ENCODE peak calls at places on chromosomes 3 and 15, in nine cellular contexts. M is left ventricle myocardium inferior, S is left lung, U is keratinocyte, J is IMR-90, B is heart right ventricle, D is body of pancreas, K is endodermal cell, F is DND-41. Z is an unnamed sample.
A peak's percentile ranks its signal among the peaks of the same experiment; 100 is the strongest.

GRCh38 chr15:88090406-88091085 is 166.0 kb downstream of the NTRK3 start:
- DNase-seq in M (no peak), S (no peak), U (no peak), J (no peak), B (peak; percentile 17), D (no peak), K (peak; percentile 61), F (no peak), Z (no peak)

GRCh38 chr15:63601727-63602185 is 4.6 kb downstream of the FBXL22 start:
- DNase-seq in M (no peak), S (no peak), U (no peak), J (no peak), B (no peak), D (peak; percentile 53), K (no peak), F (no peak), Z (no peak)

GRCh38 chr3:188516515-188516914 is 362.6 kb downstream of the LPP start:
- DNase-seq in M (no peak), S (no peak), U (no peak), J (no peak), B (no peak), D (no peak), K (no peak), F (no peak), Z (no peak)

GRCh38 chr15:79046691-79047404 is 43.7 kb downstream of the RASGRF1 start:
- DNase-seq in M (no peak), S (no peak), U (no peak), J (no peak), B (no peak), D (no peak), K (no peak), F (no peak), Z (no peak)

GRCh38 chr15:92810418-92811138 is 89.5 kb upstream of the CHD2 start:
- DNase-seq in M (peak; percentile 83), S (no peak), U (no peak), J (peak; percentile 78), B (peak; percentile 72), D (peak; percentile 84), K (peak; percentile 61), F (no peak), Z (no peak)

GRCh38 chr3:56785499-56785898 is 16.2 kb downstream of the ARHGEF3 start:
- DNase-seq in M (no peak), S (no peak), U (no peak), J (no peak), B (no peak), D (no peak), K (no peak), F (no peak), Z (no peak)

GRCh38 chr3:26845194-26845593 is 222.6 kb downstream of the LRRC3B start:
- DNase-seq in M (no peak), S (no peak), U (no peak), J (no peak), B (no peak), D (no peak), K (no peak), F (no peak), Z (no peak)

GRCh38 chr15:42157981-42158765 is 1.7 kb upstream of the PLA2G4F start:
- DNase-seq in M (no peak), S (no peak), U (no peak), J (peak; percentile 80), B (no peak), D (no peak), K (no peak), F (no peak), Z (no peak)

GRCh38 chr3:42009456-42009855 is 47.6 kb upstream of the ULK4 start:
- DNase-seq in M (no peak), S (no peak), U (no peak), J (no peak), B (no peak), D (no peak), K (no peak), F (no peak), Z (no peak)

GRCh38 chr3:119630562-119631329 is 29.6 kb downstream of the POPDC2 start:
- DNase-seq in M (no peak), S (no peak), U (no peak), J (peak; percentile 83), B (no peak), D (no peak), K (no peak), F (no peak), Z (no peak)

GRCh38 chr3:143091438-143091837 is 28.1 kb upstream of the CHST2 start:
- DNase-seq in M (no peak), S (no peak), U (no peak), J (no peak), B (no peak), D (no peak), K (no peak), F (no peak), Z (no peak)

GRCh38 chr3:123749716-123750115 is 134.4 kb downstream of the MYLK start:
- DNase-seq in M (no peak), S (no peak), U (no peak), J (peak; percentile 95), B (no peak), D (no peak), K (no peak), F (no peak), Z (no peak)

GRCh38 chr3:53104762-53105161 is 25.5 kb downstream of the RFT1 start:
- DNase-seq in M (no peak), S (no peak), U (no peak), J (no peak), B (no peak), D (no peak), K (no peak), F (no peak), Z (no peak)

GRCh38 chr3:32820430-32820829 is 2.6 kb downstream of the TRIM71 start:
- DNase-seq in M (no peak), S (no peak), U (no peak), J (no peak), B (no peak), D (no peak), K (no peak), F (no peak), Z (no peak)

GRCh38 chr3:32818431-32819085 is 761 bp downstream of the TRIM71 start:
- DNase-seq in M (no peak), S (peak; percentile 82), U (no peak), J (no peak), B (no peak), D (no peak), K (peak; percentile 60), F (no peak), Z (no peak)

GRCh38 chr3:32817561-32818430 is at the start of gene TRIM71:
- DNase-seq in M (no peak), S (peak; percentile 81), U (no peak), J (no peak), B (no peak), D (no peak), K (peak; percentile 70), F (no peak), Z (no peak)

GRCh38 chr3:32819581-32820348 is 2.0 kb downstream of the TRIM71 start:
- DNase-seq in M (no peak), S (no peak), U (no peak), J (no peak), B (no peak), D (no peak), K (peak; percentile 69), F (no peak), Z (no peak)

GRCh38 chr3:32819086-32819450 is 1.3 kb downstream of the TRIM71 start:
- DNase-seq in M (no peak), S (no peak), U (no peak), J (no peak), B (no peak), D (no peak), K (no peak), F (no peak), Z (no peak)
- H3K27ac ChIP-seq in M (no peak overlapping the region), S (no peak overlapping the region), U (no peak overlapping the region), J (no peak overlapping the region), B (no peak overlapping the region), D (no peak overlapping the region), K (no peak overlapping the region), F (no peak overlapping the region), Z (no peak overlapping the region)

GRCh38 chr15:73964736-73965093 is 27.4 kb downstream of the STOML1 start:
- DNase-seq in M (peak; percentile 84), S (peak; percentile 92), U (no peak), J (peak; percentile 72), B (peak; percentile 87), D (peak; percentile 77), K (peak; percentile 99), F (peak; percentile 87), Z (no peak)
- H3K4me3 ChIP-seq in M (no peak overlapping the region), S (no peak overlapping the region), U (peak overlapping the region; percentile 33), J (no peak overlapping the region), B (no peak overlapping the region), D (no peak overlapping the region), K (no peak overlapping the region), F (peak overlapping the region; percentile 44), Z (peak overlapping the region; percentile 47)

DNA sequence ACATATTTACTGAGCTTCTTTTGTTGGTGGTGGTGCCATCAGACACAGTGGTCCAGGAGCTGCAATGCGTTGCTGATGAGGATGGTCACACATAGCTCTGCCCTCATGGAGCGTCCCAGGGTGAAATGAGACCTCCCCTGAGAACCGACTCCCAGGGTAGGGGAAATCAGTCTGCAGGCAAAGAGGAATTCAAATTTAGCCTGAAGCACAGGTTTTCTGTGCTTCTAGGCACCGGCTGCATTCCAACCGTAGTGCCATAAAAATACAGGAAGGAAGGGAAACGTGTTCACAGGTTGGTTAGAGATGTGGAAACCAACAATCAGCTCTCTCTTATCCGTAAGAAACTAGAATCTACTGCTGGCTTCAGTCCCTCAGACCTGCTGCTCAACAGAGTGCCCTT is 19.2 kb downstream of the SMAD3 start:
- DNase-seq in M (no peak), S (no peak), U (no peak), J (no peak), B (no peak), D (no peak), K (no peak), F (no peak), Z (no peak)
- H3K27ac ChIP-seq in M (no peak overlapping the region), S (no peak overlapping the region), U (peak overlapping the region; percentile 19), J (peak overlapping the region; percentile 2), B (no peak overlapping the region), D (peak overlapping the region; percentile 13), K (no peak overlapping the region), F (no peak overlapping the region), Z (no peak overlapping the region)

DNA sequence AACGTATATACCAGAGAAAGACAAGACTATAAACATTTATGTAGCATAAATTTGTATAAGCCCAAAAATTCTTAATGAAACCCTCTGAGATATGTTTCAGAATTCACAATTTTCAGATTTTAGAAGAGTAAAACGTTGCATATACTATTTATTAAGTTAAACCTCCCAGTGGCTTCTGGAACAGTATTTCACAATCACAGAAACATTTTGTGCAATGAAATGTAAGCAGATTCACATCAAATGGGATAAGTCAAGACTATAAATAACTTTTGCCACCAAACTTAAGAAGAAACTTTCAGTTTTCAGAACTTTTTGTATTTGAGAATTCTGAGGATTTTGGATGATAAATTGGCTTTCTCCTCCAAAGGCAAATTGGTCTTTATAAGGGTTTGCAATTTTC is 9.2 kb downstream of the SLTM start:
- DNase-seq in M (no peak), S (no peak), U (no peak), J (peak; percentile 68), B (no peak), D (no peak), K (no peak), F (no peak), Z (no peak)
- H3K4me3 ChIP-seq in M (no peak overlapping the region), S (no peak overlapping the region), U (no peak overlapping the region), J (no peak overlapping the region), B (no peak overlapping the region), D (no peak overlapping the region), K (no peak overlapping the region), F (no peak overlapping the region), Z (no peak overlapping the region)